ENCODE peak calls at places on chromosomes 5 and 9, in seven cellular contexts. C, D, F, O, B, H and X are unnamed samples.

GRCh38 chr9:135375001-135375400 is 104.6 kb upstream of the PPP1R26 start:
- DNase-seq in C (no peak), O (no peak), H (no peak), F (no peak), B (no peak), D (no peak), X (no peak)

GRCh38 chr5:149646564-149646963 is 65.3 kb downstream of the ARHGEF37 start:
- DNase-seq in F (peak), C (no peak), O (no peak), D (peak), H (no peak), B (peak), X (no peak)

GRCh38 chr9:37916471-37917314 is 12.8 kb upstream of the SLC25A51 start:
- DNase-seq in F (no peak), B (no peak), H (no peak), O (no peak), D (no peak), C (no peak), X (no peak)

GRCh38 chr9:128067898-128068655 is at the start of gene SLC25A25:
- DNase-seq in F (peak), D (peak), C (peak), O (peak), H (peak), B (peak), X (peak)

GRCh38 chr9:98118640-98119601 is at the start of gene TRIM14:
- DNase-seq in O (peak), C (peak), H (peak), F (peak), D (peak), B (peak), X (peak)

GRCh38 chr5:113242481-113243348 is 192.1 kb downstream of the TSSK1B start:
- DNase-seq in C (no peak), D (no peak), F (no peak), O (peak), B (peak), H (no peak), X (no peak)

GRCh38 chr5:131196331-131196730 is 25.6 kb downstream of the LYRM7 start:
- DNase-seq in D (no peak), O (no peak), H (no peak), C (no peak), F (no peak), B (peak), X (no peak)

GRCh38 chr5:60184599-60184998 is 291.1 kb upstream of the PDE4D start:
- DNase-seq in H (no peak), D (no peak), O (no peak), F (no peak), C (no peak), B (no peak), X (no peak)

GRCh38 chr9:112065781-112066606 is 109.1 kb downstream of the SUSD1 start:
- DNase-seq in H (peak), B (peak), F (no peak), C (peak), D (no peak), O (peak), X (peak)

GRCh38 chr5:55668356-55668755 is 43.8 kb downstream of the SLC38A9 start:
- DNase-seq in O (peak), C (no peak), H (no peak), D (no peak), F (no peak), B (peak), X (peak)

GRCh38 chr9:29214162-29214520 is 1640.9 kb upstream of the C9orf72 start:
- DNase-seq in B (no peak), O (peak), D (no peak), C (peak), F (no peak), H (no peak), X (no peak)

GRCh38 chr5:21680196-21680595 is 1172.9 kb downstream of the CDH12 start:
- DNase-seq in F (no peak), D (no peak), O (peak), B (peak), C (no peak), H (no peak), X (peak)

GRCh38 chr5:142065273-142065672 is 43.3 kb upstream of the NDFIP1 start:
- DNase-seq in O (no peak), B (peak), F (no peak), H (no peak), D (no peak), C (peak), X (no peak)

GRCh38 chr5:169350016-169350415 is 49.1 kb upstream of the SLIT3 start:
- DNase-seq in F (no peak), H (no peak), C (no peak), B (peak), O (peak), D (no peak), X (peak)

GRCh38 chr9:114370251-114370984 is 17.4 kb downstream of the AKNA start:
- DNase-seq in D (no peak), O (no peak), B (no peak), F (no peak), H (no peak), C (peak), X (no peak)

GRCh38 chr5:18394154-18394804 is 760.0 kb downstream of the TAF11L14 start:
- DNase-seq in H (no peak), O (peak), C (peak), B (peak), F (peak), D (peak), X (peak)

GRCh38 chr5:172844577-172844838 is 10.5 kb downstream of the ERGIC1 start:
- DNase-seq in F (no peak), O (no peak), D (no peak), H (no peak), B (no peak), C (no peak), X (no peak)

GRCh38 chr5:137754236-137754960 is at the start of gene HNRNPA0:
- DNase-seq in D (peak), H (peak), F (peak), B (peak), O (peak), C (peak), X (peak)

DNA sequence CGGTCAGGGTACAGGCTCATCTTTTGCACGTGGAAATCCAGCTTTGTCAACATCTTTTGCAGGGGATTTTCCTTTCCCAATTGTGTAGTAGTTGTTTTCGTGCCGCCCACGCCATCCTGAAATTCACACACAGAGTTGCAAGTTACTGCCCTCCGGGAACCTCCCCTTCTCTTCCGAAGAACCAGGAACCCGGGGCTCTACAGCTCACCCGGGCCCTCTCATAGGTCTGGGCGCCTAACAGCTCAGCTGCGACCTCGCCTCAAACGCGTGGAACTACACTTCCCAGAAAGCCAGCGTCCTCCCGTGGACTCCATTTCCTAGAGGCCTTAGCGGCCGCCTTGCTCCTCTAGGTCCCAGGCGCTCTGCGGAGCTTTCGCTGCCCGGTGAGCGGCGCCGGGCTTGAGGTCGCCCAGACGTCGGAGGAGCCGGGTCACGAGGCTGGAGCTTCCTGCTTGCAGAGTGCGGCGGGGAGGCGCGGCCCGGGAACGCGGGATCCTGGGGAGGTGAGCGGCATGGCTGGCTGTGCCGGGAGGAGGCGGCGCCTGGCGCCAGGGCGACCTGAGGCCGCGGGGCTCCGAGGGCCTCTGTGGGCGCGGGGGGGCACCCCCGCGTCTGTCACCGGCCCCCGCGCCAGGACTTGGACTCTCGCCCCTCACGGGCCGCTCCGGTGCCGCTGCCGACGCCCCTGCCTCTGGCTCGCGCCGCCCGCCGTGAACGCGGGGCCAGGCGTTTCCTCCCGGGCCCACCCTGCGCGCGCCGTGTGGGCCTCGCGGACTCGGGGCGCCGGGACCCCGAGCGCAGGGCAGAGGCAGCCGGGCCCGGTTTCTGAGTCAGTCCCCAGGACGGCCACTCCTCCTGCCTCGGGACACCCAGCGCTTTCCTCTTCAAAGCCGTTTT is at the start of gene ZNF354B:
- DNase-seq in C (peak), D (peak), F (peak), O (peak), H (peak), B (peak), X (peak)
- TF ChIP-seq CTCF in C (no peak), D (no peak), F (peak), O (no peak), H (no peak), B (peak), X (peak)

GRCh38 chr9:84996049-84996448 is 326.5 kb downstream of the NTRK2 start:
- DNase-seq in O (peak), H (no peak), F (no peak), C (no peak), B (no peak), D (no peak), X (no peak)

GRCh38 chr9:84996716-84997115 is 327.2 kb downstream of the NTRK2 start:
- DNase-seq in H (no peak), F (no peak), B (no peak), D (no peak), C (no peak), O (no peak), X (no peak)

GRCh38 chr9:84993105-84993504 is 323.6 kb downstream of the NTRK2 start:
- DNase-seq in H (no peak), D (no peak), F (no peak), B (no peak), O (peak), C (no peak), X (no peak)

GRCh38 chr9:84998639-84999038 is 329.1 kb downstream of the NTRK2 start:
- DNase-seq in D (no peak), B (no peak), O (no peak), H (no peak), C (no peak), F (no peak), X (no peak)

GRCh38 chr9:84997472-84997871 is 327.9 kb downstream of the NTRK2 start:
- DNase-seq in F (no peak), B (no peak), C (no peak), O (no peak), H (no peak), D (no peak), X (no peak)
- TF ChIP-seq CTCF in F (no peak), B (no peak), C (no peak), O (no peak), H (no peak), D (no peak), X (no peak)

GRCh38 chr5:104179057-104179456 is 616.5 kb upstream of the NUDT12 start:
- DNase-seq in B (peak), O (peak), C (peak), H (no peak), D (no peak), F (peak), X (peak)
- TF ChIP-seq CTCF in B (peak), O (peak), C (peak), H (no peak), D (no peak), F (peak), X (peak)

GRCh38 chr9:132694144-132694543 is 23.9 kb downstream of the GTF3C4 start:
- DNase-seq in O (no peak), D (no peak), C (no peak), H (no peak), B (peak), F (peak), X (no peak)
- TF ChIP-seq CTCF in O (no peak), D (no peak), C (peak), H (no peak), B (peak), F (peak), X (no peak)

GRCh38 chr9:5614192-5614591 is 14.7 kb upstream of the RIC1 start:
- DNase-seq in B (no peak), D (no peak), C (no peak), F (no peak), O (no peak), H (no peak), X (no peak)

GRCh38 chr9:5621327-5621726 is 7.6 kb upstream of the RIC1 start:
- DNase-seq in H (no peak), F (no peak), O (no peak), C (no peak), B (peak), D (no peak), X (peak)

GRCh38 chr9:5620494-5620893 is 8.4 kb upstream of the RIC1 start:
- DNase-seq in F (no peak), O (no peak), B (no peak), D (no peak), H (no peak), C (no peak), X (no peak)

GRCh38 chr9:5614985-5615384 is 13.9 kb upstream of the RIC1 start:
- DNase-seq in C (no peak), H (no peak), F (no peak), B (no peak), O (no peak), D (no peak), X (no peak)

GRCh38 chr9:5617749-5618148 is 11.2 kb upstream of the RIC1 start:
- DNase-seq in B (no peak), C (no peak), F (no peak), O (no peak), D (no peak), H (no peak), X (no peak)
- TF ChIP-seq CTCF in B (no peak), C (no peak), F (no peak), O (no peak), D (no peak), H (no peak), X (no peak)

GRCh38 chr5:41346609-41347008 is 133.3 kb upstream of the C6 start:
- DNase-seq in D (no peak), B (peak), O (no peak), C (no peak), H (no peak), F (no peak), X (peak)
- TF ChIP-seq CTCF in D (no peak), B (peak), O (no peak), C (no peak), H (no peak), F (no peak), X (peak)

GRCh38 chr9:6194934-6195333 is 20.7 kb upstream of the IL33 start:
- DNase-seq in F (peak), H (no peak), C (peak), D (no peak), B (no peak), O (no peak), X (no peak)

GRCh38 chr9:6198251-6198650 is 17.4 kb upstream of the IL33 start:
- DNase-seq in F (no peak), O (no peak), D (no peak), C (no peak), B (no peak), H (no peak), X (no peak)

GRCh38 chr9:6199596-6199995 is 16.0 kb upstream of the IL33 start:
- DNase-seq in H (no peak), B (no peak), D (no peak), C (no peak), F (no peak), O (no peak), X (no peak)

GRCh38 chr9:6195714-6196360 is 19.8 kb upstream of the IL33 start:
- DNase-seq in B (no peak), H (no peak), D (no peak), O (no peak), F (no peak), C (no peak), X (no peak)

DNA sequence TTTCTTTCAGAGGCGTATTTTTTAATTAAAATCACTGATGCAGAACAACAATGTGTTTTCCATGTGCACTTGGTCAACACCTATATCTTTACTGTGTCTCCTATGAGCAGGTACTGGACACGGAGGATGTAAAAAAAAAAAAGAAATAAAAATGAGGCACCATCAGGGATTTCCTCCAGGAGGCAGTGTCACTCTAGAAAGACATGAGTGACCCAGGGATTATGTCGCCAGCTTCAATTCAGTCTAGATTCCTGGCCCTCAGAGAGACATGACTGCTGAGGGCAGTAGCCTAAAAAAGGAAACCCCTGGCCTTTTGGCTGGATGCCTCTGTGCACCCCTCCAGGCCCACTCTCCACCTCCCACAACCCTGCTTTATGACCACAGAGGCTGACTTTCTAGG is 18.3 kb upstream of the IL33 start:
- DNase-seq in D (no peak), F (no peak), H (no peak), C (no peak), O (no peak), B (peak), X (peak)
- TF ChIP-seq CTCF in D (no peak), F (no peak), H (no peak), C (peak), O (no peak), B (peak), X (peak)

DNA sequence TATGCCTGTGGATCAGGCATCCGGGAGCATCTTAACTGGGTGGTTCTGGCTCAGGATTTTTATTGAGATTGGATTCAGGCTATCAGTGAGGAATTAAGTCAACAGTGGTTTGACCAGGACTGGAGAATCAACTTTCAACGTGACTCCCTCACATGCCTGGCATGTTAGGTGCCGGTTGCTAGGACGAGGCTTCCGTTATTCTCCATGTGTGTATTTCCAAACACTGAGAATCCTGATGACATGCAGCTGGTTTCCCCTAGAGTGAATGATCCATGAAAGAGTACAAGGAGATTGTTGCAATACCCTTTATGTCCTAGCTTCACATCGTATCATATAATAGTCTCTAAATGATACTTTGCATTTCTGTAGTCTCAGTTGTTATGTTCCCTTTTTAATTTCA is 529.2 kb downstream of the ANXA1 start:
- DNase-seq in D (no peak), F (no peak), O (no peak), B (no peak), C (no peak), H (no peak), X (no peak)
- TF ChIP-seq CTCF in D (no peak), F (no peak), O (no peak), B (no peak), C (no peak), H (no peak), X (no peak)

DNA sequence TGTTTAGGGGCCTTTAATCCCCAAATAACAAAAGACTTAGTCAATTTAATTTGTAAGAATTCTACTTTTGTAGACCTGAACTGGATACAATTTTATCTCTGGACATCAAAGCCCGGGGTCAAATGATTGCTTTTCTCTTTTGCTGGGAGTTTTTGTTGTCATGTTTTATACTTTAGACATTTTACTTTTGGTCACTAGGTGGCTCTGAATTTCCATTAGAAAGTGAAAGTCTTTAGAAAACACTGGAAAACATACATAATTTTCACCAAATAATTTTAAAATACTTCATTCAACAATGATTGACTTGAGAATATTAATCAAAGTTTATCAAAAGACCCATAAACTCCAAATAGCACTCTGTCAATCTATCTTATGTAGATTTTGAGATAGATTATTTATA is 2.8 kb upstream of the PCA3 start:
- DNase-seq in F (no peak), B (peak), D (no peak), O (peak), C (no peak), H (no peak), X (peak)
- TF ChIP-seq CTCF in F (no peak), B (peak), D (no peak), O (peak), C (no peak), H (no peak), X (peak)